ENCODE peak calls at places on chromosome 16, in four cellular contexts. C is stimulated activated CD8-positive, alpha-beta memory T cell treated with anti-CD3 and anti-CD28 coated beads, Interleukin-4, amount 100 ng/mL, for 24 hours; N is A549; X is CD8-positive, alpha-beta memory T cell. B is an unnamed sample.

GRCh38 chr16:87541004-87541881 is 48.4 kb upstream of the ZCCHC14 start:
- DNase-seq in N (no peak), C (no peak), X (no peak), B (no peak)

GRCh38 chr16:5882087-5882661 is 784.6 kb upstream of the EEF2KMT start:
- DNase-seq in X (no peak), C (no peak), N (no peak), B (peak)

GRCh38 chr16:10210979-10211378 is 28.8 kb upstream of the GRIN2A start:
- DNase-seq in C (no peak), X (no peak), N (no peak), B (no peak)

GRCh38 chr16:68446941-68447675 is 1.2 kb downstream of the SMPD3 start:
- DNase-seq in N (no peak), X (no peak), C (no peak), B (no peak)

GRCh38 chr16:69017036-69017783 is 88.2 kb upstream of the HAS3 start:
- DNase-seq in C (no peak), N (peak), X (no peak), B (no peak)

GRCh38 chr16:2919511-2920255 is 8.0 kb downstream of the FLYWCH1 start:
- DNase-seq in X (no peak), N (peak), C (peak), B (peak)

GRCh38 chr16:53821957-53822625 is 118.1 kb downstream of the FTO start:
- DNase-seq in N (peak), C (no peak), X (no peak), B (no peak)

GRCh38 chr16:67538666-67539101 is 10.1 kb downstream of the RIPOR1 start:
- DNase-seq in C (no peak), N (no peak), X (no peak), B (peak)

GRCh38 chr16:69935278-69935711 is 15.8 kb upstream of the CLEC18A start:
- DNase-seq in X (no peak), C (no peak), N (no peak), B (no peak)

GRCh38 chr16:19344224-19344801 is 58.8 kb downstream of the CLEC19A start:
- DNase-seq in C (no peak), X (no peak), N (no peak), B (no peak)

GRCh38 chr16:11562411-11562810 is 24.3 kb downstream of the LITAF start:
- DNase-seq in N (no peak), C (no peak), X (no peak), B (no peak)

GRCh38 chr16:35506018-35506897 is 2046.8 kb downstream of the TP53TG3F start:
- DNase-seq in C (no peak), N (peak), X (no peak), B (no peak)

GRCh38 chr16:74309789-74310781 is 13.5 kb downstream of the PSMD7 start:
- DNase-seq in C (no peak), X (no peak), N (peak), B (peak)